ENCODE peak calls at places on chromosome 19, in eight cellular contexts. A is ovary, T is gastrocnemius medialis, S is breast epithelium, R is testis, D is body of pancreas, V is A549, Y is heart left ventricle. N is an unnamed sample.

GRCh38 chr19:6066661-6067646 is 43.3 kb downstream of the RFX2 start:
- DNase-seq in D (peak; percentile 97), V (peak; percentile 86), R (peak; percentile 87), T (peak; percentile 60), A (peak; percentile 86), S (peak; percentile 93), Y (peak; percentile 98), N (peak; percentile 85)

GRCh38 chr19:4694211-4694987 is 24.3 kb upstream of the MYDGF start:
- DNase-seq in A (no peak), V (peak; percentile 93), R (no peak), S (peak; percentile 92), T (peak; percentile 100), D (peak; percentile 80), Y (peak; percentile 73), N (peak; percentile 45)

GRCh38 chr19:37933965-37934364 is 27.0 kb downstream of the SIPA1L3 start:
- DNase-seq in A (no peak), S (no peak), V (no peak), R (no peak), T (peak; percentile 30), Y (peak; percentile 73), D (peak; percentile 63), N (peak; percentile 18)

GRCh38 chr19:58480831-58481230 is 4.7 kb downstream of the ZNF446 start:
- DNase-seq in A (no peak), R (no peak), Y (no peak), T (no peak), V (no peak), D (no peak), S (no peak), N (no peak)

GRCh38 chr19:39270091-39270871 is 2.1 kb downstream of the IFNL2 start:
- DNase-seq in Y (no peak), T (no peak), S (no peak), R (no peak), D (no peak), V (no peak), A (no peak), N (no peak)

GRCh38 chr19:23262892-23263291 is 12.7 kb upstream of the ZNF724 start:
- DNase-seq in T (no peak), D (no peak), Y (no peak), A (no peak), V (no peak), R (no peak), S (no peak), N (no peak)

GRCh38 chr19:38700350-38700932 is 43.8 kb downstream of the CAPN12 start:
- DNase-seq in V (no peak), R (no peak), A (no peak), T (no peak), S (no peak), Y (no peak), D (no peak), N (no peak)

GRCh38 chr19:49613374-49613773 is 22.4 kb downstream of the PRR12 start:
- DNase-seq in A (no peak), Y (no peak), S (no peak), R (no peak), V (peak; percentile 68), D (peak; percentile 61), T (peak; percentile 38), N (no peak)

GRCh38 chr19:19406878-19407639 is 1.6 kb downstream of the GATAD2A start:
- DNase-seq in D (peak; percentile 49), A (no peak), T (peak; percentile 49), V (no peak), R (peak; percentile 68), S (peak; percentile 45), Y (peak; percentile 46), N (no peak)

GRCh38 chr19:2188708-2189385 is 25.1 kb downstream of the DOT1L start:
- DNase-seq in Y (no peak), T (no peak), S (no peak), D (no peak), V (no peak), R (no peak), A (no peak), N (no peak)

GRCh38 chr19:17052439-17052838 is 22.8 kb downstream of the HAUS8 start:
- DNase-seq in T (no peak), R (peak; percentile 72), S (no peak), D (peak; percentile 27), A (no peak), V (no peak), Y (no peak), N (peak; percentile 16)

GRCh38 chr19:34786236-34786635 is 13.2 kb upstream of the ZNF599 start:
- DNase-seq in A (no peak), Y (no peak), T (no peak), S (no peak), R (no peak), D (no peak), V (no peak), N (no peak)

GRCh38 chr19:10510301-10510802 is 6.9 kb downstream of the S1PR5 start:
- DNase-seq in T (no peak), R (no peak), V (peak; percentile 28), D (no peak), Y (no peak), S (no peak), A (no peak), N (no peak)

GRCh38 chr19:52211926-52212571 is 22.2 kb downstream of the PPP2R1A start:
- DNase-seq in S (no peak), T (no peak), V (no peak), Y (no peak), R (no peak), D (no peak), A (no peak), N (no peak)

GRCh38 chr19:35714601-35715354 is 3.0 kb upstream of the KMT2B start:
- DNase-seq in S (no peak), D (no peak), Y (no peak), A (peak; percentile 24), T (no peak), R (no peak), V (peak; percentile 61), N (no peak)

GRCh38 chr19:45637890-45638667 is 1.1 kb downstream of the EML2 start:
- DNase-seq in S (no peak), D (no peak), A (no peak), T (no peak), V (no peak), Y (no peak), R (peak; percentile 44), N (peak; percentile 27)

GRCh38 chr19:5985098-5985783 is 7.3 kb upstream of the RANBP3 start:
- DNase-seq in S (no peak), D (peak; percentile 51), A (no peak), T (no peak), V (no peak), R (peak; percentile 63), Y (no peak), N (peak; percentile 82)

GRCh38 chr19:2476451-2477140 is 669 bp downstream of the GADD45B start:
- DNase-seq in Y (peak; percentile 64), D (peak; percentile 52), T (peak; percentile 36), R (peak; percentile 41), S (no peak), A (peak; percentile 71), V (no peak), N (peak; percentile 42)

GRCh38 chr19:35011091-35011689 is 11.1 kb downstream of the GRAMD1A start:
- DNase-seq in D (no peak), Y (no peak), R (no peak), S (no peak), A (no peak), V (no peak), T (no peak), N (no peak)

GRCh38 chr19:32651729-32652140 is 23.2 kb downstream of the ANKRD27 start:
- DNase-seq in T (peak; percentile 82), S (no peak), D (no peak), A (no peak), V (peak; percentile 44), Y (peak; percentile 58), R (no peak), N (peak; percentile 52)

GRCh38 chr19:13095934-13096890 is 6.4 kb downstream of the LYL1 start:
- DNase-seq in V (peak; percentile 30), Y (no peak), D (no peak), A (peak; percentile 57), S (no peak), T (no peak), R (no peak), N (no peak)

GRCh38 chr19:55068803-55069136 is 5.8 kb upstream of the RDH13 start:
- DNase-seq in R (no peak), V (no peak), S (no peak), T (no peak), D (no peak), A (no peak), Y (no peak), N (no peak)
- H3K27ac ChIP-seq in R (no peak overlapping the region), V (peak overlapping the region; percentile 50), S (peak overlapping the region; percentile 87), T (no peak overlapping the region), D (peak overlapping the region; percentile 77), A (no peak overlapping the region), Y (no peak overlapping the region), N (peak overlapping the region; percentile 2)

GRCh38 chr19:7734220-7735203 is 2.6 kb upstream of the CLEC4G start:
- DNase-seq in S (no peak), Y (no peak), T (no peak), D (no peak), V (no peak), A (no peak), R (no peak), N (no peak)

GRCh38 chr19:7738023-7738422 is 6.1 kb upstream of the CLEC4G start:
- DNase-seq in D (no peak), V (no peak), A (no peak), Y (no peak), S (no peak), R (no peak), T (no peak), N (no peak)

GRCh38 chr19:7739211-7739752 is 7.4 kb upstream of the CLEC4G start:
- DNase-seq in R (no peak), V (no peak), S (no peak), Y (no peak), A (no peak), D (no peak), T (no peak), N (no peak)

GRCh38 chr19:7736148-7736547 is 4.2 kb upstream of the CLEC4G start:
- DNase-seq in S (no peak), V (no peak), A (no peak), Y (no peak), R (no peak), T (no peak), D (no peak), N (no peak)

DNA sequence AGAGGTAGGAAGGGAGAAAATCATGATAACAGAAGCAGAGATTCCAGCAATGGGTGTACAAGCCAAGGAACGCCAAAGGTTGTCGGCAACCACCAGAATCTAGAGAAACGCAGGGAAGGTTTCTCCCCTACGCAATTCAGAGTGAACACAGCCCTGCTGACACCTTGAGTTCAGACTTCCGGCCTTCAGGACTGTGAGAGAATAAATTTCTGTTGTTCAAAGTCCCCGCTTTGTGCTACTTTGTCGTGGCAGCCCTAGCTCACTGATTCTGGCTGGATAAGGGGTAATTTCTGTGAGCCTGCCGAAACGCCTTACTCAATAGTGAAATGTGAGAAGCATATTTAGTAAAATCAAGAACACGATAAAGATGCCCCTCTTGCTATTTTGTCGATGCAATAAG is 5.3 kb upstream of the CLEC4G start:
- DNase-seq in V (no peak), A (no peak), S (no peak), T (no peak), Y (no peak), D (no peak), R (no peak), N (no peak)
- TF ChIP-seq POLR2A in V (no peak), A (no peak), S (no peak), T (no peak), Y (no peak), D (no peak), R (no peak), N (no peak)

GRCh38 chr19:47176071-47176626 is 45.5 kb downstream of the SAE1 start:
- DNase-seq in Y (no peak), T (no peak), A (no peak), D (no peak), R (no peak), V (no peak), S (no peak), N (no peak)
- H3K4me3 ChIP-seq in Y (no peak overlapping the region), T (no peak overlapping the region), A (no peak overlapping the region), D (no peak overlapping the region), R (no peak overlapping the region), V (no peak overlapping the region), S (no peak overlapping the region), N (no peak overlapping the region)

GRCh38 chr19:54023191-54023590 is 31.8 kb downstream of the CACNG6 start:
- DNase-seq in A (no peak), S (no peak), T (no peak), Y (no peak), D (no peak), R (no peak), V (no peak), N (no peak)
- H3K27ac ChIP-seq in A (no peak overlapping the region), S (no peak overlapping the region), T (no peak overlapping the region), Y (no peak overlapping the region), D (no peak overlapping the region), R (no peak overlapping the region), V (peak overlapping the region; percentile 85), N (no peak overlapping the region)

N was measured in thyroid gland.